ENCODE peak calls at places on chromosomes 11 and 22, in four cellular contexts. J is uterus, I is psoas muscle, S is fibroblast of lung. Q is an unnamed sample.

GRCh38 chr11:105862736-105863367 is 159.2 kb downstream of the MSANTD4 start:
- DNase-seq in J (no peak), I (no peak), S (peak; percentile 39), Q (no peak)

GRCh38 chr11:105713106-105713505 is 103.2 kb downstream of the GRIA4 start:
- DNase-seq in J (no peak), I (no peak), S (no peak), Q (no peak)

GRCh38 chr22:32207971-32208480 is 3.2 kb upstream of the RFPL2 start:
- DNase-seq in J (no peak), I (no peak), S (no peak), Q (no peak)

GRCh38 chr11:17217395-17217794 is 9.6 kb upstream of the PIK3C2A start:
- DNase-seq in J (no peak), I (no peak), S (no peak), Q (no peak)

GRCh38 chr11:130163346-130164220 is 4.0 kb downstream of the ST14 start:
- DNase-seq in J (no peak), I (no peak), S (no peak), Q (peak; percentile 45)

GRCh38 chr11:128472128-128473110 is 114.9 kb downstream of the ETS1 start:
- DNase-seq in J (no peak), I (no peak), S (peak; percentile 68), Q (no peak)

GRCh38 chr11:83760942-83761341 is 474.8 kb upstream of the CCDC90B start:
- DNase-seq in J (no peak), I (no peak), S (no peak), Q (no peak)

GRCh38 chr11:15565846-15566245 is 451.1 kb downstream of the INSC start:
- DNase-seq in J (no peak), I (no peak), S (no peak), Q (no peak)

GRCh38 chr22:43303751-43304150 is 39.4 kb downstream of the SCUBE1 start:
- DNase-seq in J (no peak), I (no peak), S (no peak), Q (no peak)
- H3K9me3 ChIP-seq in J (no peaks in the 10 kb centered on the region), I (no peaks in the 10 kb centered on the region), S (no peaks in the 10 kb centered on the region), Q (no peaks in the 10 kb centered on the region)

DNA sequence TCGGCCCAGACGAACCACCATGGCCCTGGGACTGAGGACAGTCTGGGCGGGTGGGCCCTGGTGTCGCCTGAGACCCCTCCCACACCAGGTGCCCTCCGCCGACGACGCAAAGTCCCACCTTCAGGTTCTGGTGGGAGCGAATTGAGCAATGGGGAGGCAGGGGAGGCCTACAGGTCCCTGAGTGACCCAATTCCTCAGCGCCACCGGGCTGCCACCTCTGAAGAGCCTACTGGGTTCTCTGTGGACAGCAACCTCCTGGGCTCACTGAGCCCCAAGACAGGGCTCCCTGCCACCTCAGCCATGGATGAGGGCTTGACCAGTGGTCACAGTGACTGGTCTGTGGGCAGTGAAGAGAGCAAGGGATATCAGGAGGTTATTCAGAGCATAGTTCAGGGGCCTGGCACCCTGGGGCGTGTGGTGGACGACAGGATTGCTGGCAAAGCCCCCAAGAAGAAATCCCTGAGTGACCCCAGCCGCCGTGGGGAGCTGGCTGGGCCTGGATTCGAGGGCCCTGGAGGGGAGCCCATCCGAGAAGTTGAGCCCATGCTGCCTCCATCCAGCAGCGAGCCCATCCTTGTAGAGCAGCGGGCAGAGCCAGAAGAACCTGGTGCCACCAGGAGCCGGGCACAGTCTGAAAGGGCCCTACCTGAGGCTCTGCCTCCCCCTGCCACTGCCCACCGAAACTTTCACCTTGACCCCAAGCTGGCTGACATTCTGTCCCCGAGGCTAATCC is 2.8 kb downstream of the ARHGEF17 start:
- DNase-seq in J (no peak), I (no peak), S (no peak), Q (no peak)
- H3K4me1 ChIP-seq in J (peaks cover 8% of the 10 kb centered on the region), I (peaks cover 16% of the 10 kb centered on the region), S (peaks cover 28% of the 10 kb centered on the region), Q (peaks cover 63% of the 10 kb centered on the region)

GRCh38 chr11:62925308-62925707 is 4.1 kb upstream of the CHRM1 start:
- DNase-seq in J (no peak), I (no peak), S (no peak), Q (no peak)

GRCh38 chr11:62925745-62926668 is 4.8 kb upstream of the CHRM1 start:
- DNase-seq in J (no peak), I (no peak), S (no peak), Q (no peak)

GRCh38 chr11:62923634-62924411 is 2.7 kb upstream of the CHRM1 start:
- DNase-seq in J (no peak), I (no peak), S (no peak), Q (no peak)

GRCh38 chr11:62928011-62928410 is 6.8 kb upstream of the CHRM1 start:
- DNase-seq in J (no peak), I (no peak), S (no peak), Q (no peak)

DNA sequence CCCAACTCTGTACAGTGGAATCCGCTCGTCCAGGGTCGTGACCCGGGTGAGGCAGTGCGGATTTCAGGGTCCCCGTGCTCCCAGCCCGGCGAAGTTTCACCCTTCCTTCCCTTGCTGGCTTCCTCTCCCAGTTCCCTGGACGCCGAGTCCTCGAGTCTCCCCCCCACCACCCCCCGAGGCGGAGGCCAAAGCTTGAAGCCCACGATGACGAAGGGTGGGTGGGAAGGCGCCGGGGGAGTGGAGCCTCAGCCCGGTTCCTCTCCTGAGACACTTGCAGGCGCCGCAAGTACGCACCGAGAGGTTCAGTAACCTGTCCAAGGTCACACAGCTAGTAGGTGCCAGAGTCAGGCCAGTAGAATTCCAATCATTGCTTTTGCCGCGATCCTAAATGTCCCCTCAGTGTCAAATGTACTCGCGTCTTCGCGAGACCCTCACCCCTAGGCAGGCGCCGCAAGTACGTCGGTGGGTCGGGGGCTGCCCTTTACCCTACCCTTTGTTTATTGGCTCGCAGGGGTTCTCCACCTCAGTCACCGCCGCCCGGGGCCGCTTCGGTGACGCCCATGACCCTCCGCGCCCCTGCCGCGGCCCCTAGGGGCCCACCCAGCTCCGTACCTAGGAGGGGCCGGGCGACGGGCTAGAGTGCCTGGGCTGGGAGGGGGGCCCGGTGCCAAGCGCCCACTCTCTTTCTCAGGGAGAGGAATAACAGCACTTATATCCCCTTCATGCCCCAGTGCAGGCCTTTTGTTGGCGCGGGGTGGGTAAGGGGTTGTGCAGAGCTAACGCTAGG is 5.7 kb upstream of the CHRM1 start:
- DNase-seq in J (no peak), I (no peak), S (no peak), Q (peak; percentile 57)
- H3K9me3 ChIP-seq in J (no peaks in the 10 kb centered on the region), I (no peaks in the 10 kb centered on the region), S (no peaks in the 10 kb centered on the region), Q (no peaks in the 10 kb centered on the region)

DNA sequence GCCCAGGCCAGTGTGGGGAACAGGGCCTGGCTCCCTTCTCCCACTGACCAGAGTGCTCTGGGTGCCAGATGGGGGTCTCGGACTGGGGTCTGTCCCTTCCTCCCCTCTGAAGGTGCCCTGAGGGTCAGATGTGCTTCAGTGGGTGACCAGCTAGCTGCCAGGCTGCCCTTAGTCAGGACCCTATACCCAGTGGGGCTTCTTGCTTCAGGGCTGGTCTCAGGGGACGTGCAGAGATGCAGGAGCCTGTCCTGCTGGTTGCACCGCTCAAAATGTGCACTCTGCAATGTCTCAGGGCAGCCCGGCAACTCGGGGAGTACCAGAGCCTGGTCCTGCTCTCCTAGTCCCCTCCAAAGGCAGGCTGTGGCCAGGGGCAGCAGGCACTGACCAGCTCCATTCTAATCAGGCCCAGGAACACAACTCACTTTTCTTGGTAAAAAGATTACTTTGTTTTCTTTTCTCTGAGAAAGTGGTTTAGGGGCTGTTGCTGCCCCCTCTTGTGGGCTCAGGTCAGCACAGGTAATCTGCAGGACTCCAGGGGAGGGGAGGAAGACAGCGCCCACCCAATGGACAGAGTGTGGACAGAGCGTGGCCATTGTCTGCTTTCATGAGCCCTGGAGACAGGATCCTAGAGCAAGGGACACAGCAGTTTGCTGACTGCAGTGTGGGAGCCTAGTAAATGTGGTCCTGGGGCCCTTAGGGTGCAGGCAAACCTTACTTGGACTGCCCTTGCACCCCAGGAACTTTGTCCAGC is 80.9 kb downstream of the MED15 start:
- DNase-seq in J (no peak), I (no peak), S (no peak), Q (no peak)
- H3K4me1 ChIP-seq in J (no peaks in the 10 kb centered on the region), I (no peaks in the 10 kb centered on the region), S (no peaks in the 10 kb centered on the region), Q (no peaks in the 10 kb centered on the region)

GRCh38 chr11:69862331-69862761 is 43.1 kb upstream of the FGF3 start:
- DNase-seq in J (no peak), I (no peak), S (no peak), Q (no peak)
- H3K9me3 ChIP-seq in J (no peaks in the 10 kb centered on the region), I (no peaks in the 10 kb centered on the region), S (no peaks in the 10 kb centered on the region), Q (no peaks in the 10 kb centered on the region)

GRCh38 chr22:30598986-30599385 is 7.3 kb upstream of the PES1 start:
- DNase-seq in J (no peak), I (no peak), S (no peak), Q (no peak)
- H3K4me1 ChIP-seq in J (no peaks in the 10 kb centered on the region), I (no peaks in the 10 kb centered on the region), S (no peaks in the 10 kb centered on the region), Q (no peaks in the 10 kb centered on the region)

DNA sequence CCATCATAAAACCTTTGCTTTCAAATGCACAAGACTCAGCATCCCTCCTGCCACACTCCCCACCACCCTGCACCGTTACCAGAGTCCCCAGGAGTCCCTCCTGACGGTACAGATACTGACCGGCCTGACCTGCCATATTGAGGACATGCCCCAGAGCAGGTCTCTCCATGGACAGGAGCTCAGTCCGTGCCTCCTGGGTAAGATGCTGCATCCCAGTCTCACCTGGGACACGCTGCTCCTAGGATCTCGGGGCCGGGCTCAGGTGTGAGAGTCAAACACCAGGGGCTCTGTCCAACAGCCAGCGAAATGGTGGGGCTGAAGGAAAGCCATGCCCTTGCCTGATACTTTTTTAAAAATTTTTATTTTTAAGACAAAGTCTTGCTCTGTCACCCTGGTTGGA is 328.3 kb downstream of the SHANK2 start:
- DNase-seq in J (no peak), I (no peak), S (no peak), Q (no peak)
- H3K9me3 ChIP-seq in J (no peaks in the 10 kb centered on the region), I (peaks cover 22% of the 10 kb centered on the region), S (no peaks in the 10 kb centered on the region), Q (peaks cover 4% of the 10 kb centered on the region)

DNA sequence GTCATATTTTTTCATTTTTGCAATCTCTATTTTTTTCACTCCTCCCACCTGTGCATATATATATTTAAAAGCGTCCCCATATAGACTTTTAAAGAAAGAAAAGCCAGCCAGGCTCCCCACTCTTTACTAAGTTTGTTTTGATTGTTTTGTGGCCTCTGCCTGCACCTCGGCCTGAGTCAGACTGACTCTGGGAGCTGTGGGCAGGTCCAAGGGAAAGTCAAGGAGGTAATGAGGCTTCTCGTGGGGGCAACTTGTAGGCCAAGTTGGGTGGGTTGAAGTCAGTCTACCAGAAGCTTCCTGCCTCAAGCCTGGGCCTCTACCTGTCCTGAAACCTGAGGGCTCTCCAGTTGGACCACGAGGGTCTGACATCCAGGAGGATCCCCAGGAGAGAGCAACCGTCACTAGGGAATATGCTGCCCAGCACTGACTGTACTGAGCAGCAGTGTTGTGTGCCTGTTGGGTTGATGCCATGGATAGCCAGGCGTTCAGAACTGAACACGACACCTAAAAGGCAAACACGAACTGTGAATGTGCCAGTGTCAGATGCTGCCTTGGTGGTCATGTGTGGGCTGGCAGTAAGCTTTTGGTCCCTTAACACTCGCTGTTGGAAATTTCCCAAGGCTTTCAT is 58.8 kb downstream of the BMAL1 start:
- DNase-seq in J (no peak), I (no peak), S (peak; percentile 60), Q (no peak)
- H3K4me1 ChIP-seq in J (no peaks in the 10 kb centered on the region), I (peaks cover 78% of the 10 kb centered on the region), S (peaks cover 27% of the 10 kb centered on the region), Q (peaks cover 46% of the 10 kb centered on the region)

GRCh38 chr11:63663809-63664208 is 7.4 kb downstream of the ATL3 start:
- DNase-seq in J (no peak), I (no peak), S (peak; percentile 85), Q (no peak)
- H3K9me3 ChIP-seq in J (no peaks in the 10 kb centered on the region), I (no peaks in the 10 kb centered on the region), S (no peaks in the 10 kb centered on the region), Q (no peaks in the 10 kb centered on the region)